ENCODE peak calls at places on chromosomes 4 and X, in nine cellular contexts. One of them, this sample, is unnamed.

GRCh38 chrX:9532349-9532748 is 67.5 kb downstream of the TBL1X start:
- DNase-seq in GM23248: no peak
- DNase-seq in cardiac fibroblast: peak
- DNase-seq in lower leg skin: peak
- DNase-seq in AG04449: no peak
- DNase-seq in CD8-positive, alpha-beta T cell: no peak
- DNase-seq in tibial nerve: no peak
- DNase-seq in cardiac muscle cell: no peak
- DNase-seq in stomach: no peak
- DNase-seq in this sample: no peak

GRCh38 chr4:76694056-76694455 is 203.9 kb downstream of the SOWAHB start:
- DNase-seq in GM23248: no peak
- DNase-seq in cardiac fibroblast: no peak
- DNase-seq in lower leg skin: no peak
- DNase-seq in AG04449: no peak
- DNase-seq in CD8-positive, alpha-beta T cell: no peak
- DNase-seq in tibial nerve: no peak
- DNase-seq in cardiac muscle cell: no peak
- DNase-seq in stomach: no peak
- DNase-seq in this sample: no peak

GRCh38 chr4:156946508-156947197 is 24.9 kb downstream of the PDGFC start:
- DNase-seq in GM23248: peak
- DNase-seq in cardiac fibroblast: peak
- DNase-seq in lower leg skin: no peak
- DNase-seq in AG04449: peak
- DNase-seq in CD8-positive, alpha-beta T cell: no peak
- DNase-seq in tibial nerve: no peak
- DNase-seq in cardiac muscle cell: no peak
- DNase-seq in stomach: no peak
- DNase-seq in this sample: no peak

GRCh38 chr4:8558080-8558960 is 21.9 kb upstream of the GPR78 start:
- DNase-seq in GM23248: peak
- DNase-seq in cardiac fibroblast: peak
- DNase-seq in lower leg skin: no peak
- DNase-seq in AG04449: no peak
- DNase-seq in CD8-positive, alpha-beta T cell: no peak
- DNase-seq in tibial nerve: no peak
- DNase-seq in cardiac muscle cell: no peak
- DNase-seq in stomach: no peak
- DNase-seq in this sample: no peak

GRCh38 chr4:11878241-11878640 is 449.5 kb upstream of the HS3ST1 start:
- DNase-seq in GM23248: no peak
- DNase-seq in cardiac fibroblast: no peak
- DNase-seq in lower leg skin: no peak
- DNase-seq in AG04449: no peak
- DNase-seq in CD8-positive, alpha-beta T cell: no peak
- DNase-seq in tibial nerve: no peak
- DNase-seq in cardiac muscle cell: no peak
- DNase-seq in stomach: no peak
- DNase-seq in this sample: no peak

GRCh38 chrX:76919761-76920160 is 492.3 kb downstream of the MAGEE1 start:
- DNase-seq in GM23248: no peak
- DNase-seq in cardiac fibroblast: no peak
- DNase-seq in lower leg skin: no peak
- DNase-seq in AG04449: no peak
- DNase-seq in CD8-positive, alpha-beta T cell: no peak
- DNase-seq in tibial nerve: no peak
- DNase-seq in cardiac muscle cell: no peak
- DNase-seq in stomach: no peak
- DNase-seq in this sample: no peak

GRCh38 chrX:53718073-53718472 is 31.6 kb upstream of the HUWE1 start:
- DNase-seq in GM23248: no peak
- DNase-seq in cardiac fibroblast: no peak
- DNase-seq in lower leg skin: no peak
- DNase-seq in AG04449: no peak
- DNase-seq in CD8-positive, alpha-beta T cell: no peak
- DNase-seq in tibial nerve: no peak
- DNase-seq in cardiac muscle cell: no peak
- DNase-seq in stomach: no peak
- DNase-seq in this sample: no peak

GRCh38 chrX:148049441-148049840 is 68.3 kb downstream of the FMR1NB start:
- DNase-seq in GM23248: peak
- DNase-seq in cardiac fibroblast: peak
- DNase-seq in lower leg skin: no peak
- DNase-seq in AG04449: no peak
- DNase-seq in CD8-positive, alpha-beta T cell: no peak
- DNase-seq in tibial nerve: no peak
- DNase-seq in cardiac muscle cell: peak
- DNase-seq in stomach: no peak
- DNase-seq in this sample: peak

GRCh38 chr4:171629737-171630136 is 183.5 kb upstream of the GALNTL6 start:
- DNase-seq in GM23248: no peak
- DNase-seq in cardiac fibroblast: no peak
- DNase-seq in lower leg skin: no peak
- DNase-seq in AG04449: no peak
- DNase-seq in CD8-positive, alpha-beta T cell: no peak
- DNase-seq in tibial nerve: no peak
- DNase-seq in cardiac muscle cell: no peak
- DNase-seq in stomach: no peak
- DNase-seq in this sample: no peak

GRCh38 chrX:19902110-19902509 is 14.7 kb upstream of the SH3KBP1 start:
- DNase-seq in GM23248: peak
- DNase-seq in cardiac fibroblast: peak
- DNase-seq in lower leg skin: no peak
- DNase-seq in AG04449: no peak
- DNase-seq in CD8-positive, alpha-beta T cell: no peak
- DNase-seq in tibial nerve: no peak
- DNase-seq in cardiac muscle cell: peak
- DNase-seq in stomach: no peak
- DNase-seq in this sample: no peak

GRCh38 chrX:39196192-39197102 is 395.2 kb downstream of the MID1IP1 start:
- DNase-seq in GM23248: peak
- DNase-seq in cardiac fibroblast: peak
- DNase-seq in lower leg skin: no peak
- DNase-seq in AG04449: no peak
- DNase-seq in CD8-positive, alpha-beta T cell: peak
- DNase-seq in tibial nerve: peak
- DNase-seq in cardiac muscle cell: peak
- DNase-seq in stomach: peak
- DNase-seq in this sample: peak

GRCh38 chr4:39458505-39459300 is at the start of the genes LIAS and RPL9:
- DNase-seq in GM23248: peak
- DNase-seq in cardiac fibroblast: peak
- DNase-seq in lower leg skin: peak
- DNase-seq in AG04449: peak
- DNase-seq in CD8-positive, alpha-beta T cell: peak
- DNase-seq in tibial nerve: peak
- DNase-seq in cardiac muscle cell: peak
- DNase-seq in stomach: peak
- DNase-seq in this sample: peak

GRCh38 chr4:184451726-184452125 is 22.6 kb downstream of the IRF2 start:
- DNase-seq in GM23248: no peak
- DNase-seq in cardiac fibroblast: no peak
- DNase-seq in lower leg skin: no peak
- DNase-seq in AG04449: no peak
- DNase-seq in CD8-positive, alpha-beta T cell: no peak
- DNase-seq in tibial nerve: no peak
- DNase-seq in cardiac muscle cell: no peak
- DNase-seq in stomach: no peak
- DNase-seq in this sample: no peak

GRCh38 chr4:76767983-76768382 is 130.0 kb downstream of the SOWAHB start:
- DNase-seq in GM23248: peak
- DNase-seq in cardiac fibroblast: no peak
- DNase-seq in lower leg skin: no peak
- DNase-seq in AG04449: no peak
- DNase-seq in CD8-positive, alpha-beta T cell: no peak
- DNase-seq in tibial nerve: no peak
- DNase-seq in cardiac muscle cell: no peak
- DNase-seq in stomach: no peak
- DNase-seq in this sample: no peak

GRCh38 chr4:7358100-7358735 is 76.5 kb downstream of the PSAPL1 start:
- DNase-seq in GM23248: peak
- DNase-seq in cardiac fibroblast: peak
- DNase-seq in lower leg skin: no peak
- DNase-seq in AG04449: peak
- DNase-seq in CD8-positive, alpha-beta T cell: no peak
- DNase-seq in tibial nerve: no peak
- DNase-seq in cardiac muscle cell: no peak
- DNase-seq in stomach: peak
- DNase-seq in this sample: no peak

GRCh38 chr4:16337936-16338335 is 111.7 kb upstream of the TAPT1 start:
- DNase-seq in GM23248: peak
- DNase-seq in cardiac fibroblast: peak
- DNase-seq in lower leg skin: no peak
- DNase-seq in AG04449: no peak
- DNase-seq in CD8-positive, alpha-beta T cell: no peak
- DNase-seq in tibial nerve: no peak
- DNase-seq in cardiac muscle cell: no peak
- DNase-seq in stomach: no peak
- DNase-seq in this sample: no peak

DNA sequence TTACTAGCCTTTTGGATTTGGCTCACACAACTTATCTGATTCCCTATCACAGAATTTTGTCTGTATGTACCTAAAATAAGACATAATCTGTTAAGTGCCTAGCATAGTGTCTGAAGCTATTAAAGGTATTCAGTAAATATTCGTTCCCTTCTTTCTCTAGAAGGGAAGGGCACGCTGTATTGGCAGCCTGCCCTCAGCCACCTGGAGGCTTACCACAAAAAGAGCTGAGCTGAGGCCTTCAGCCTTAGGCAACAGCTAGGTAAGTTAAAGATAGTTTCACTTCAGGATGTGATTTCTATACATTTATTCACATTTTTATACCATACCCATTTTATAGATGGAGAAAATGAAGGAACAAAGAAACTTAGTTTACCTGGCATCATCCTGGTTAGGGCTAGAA is 400.0 kb upstream of the LCORL start:
- DNase-seq in GM23248: no peak
- DNase-seq in cardiac fibroblast: no peak
- DNase-seq in lower leg skin: no peak
- DNase-seq in AG04449: no peak
- DNase-seq in CD8-positive, alpha-beta T cell: no peak
- DNase-seq in tibial nerve: no peak
- DNase-seq in cardiac muscle cell: no peak
- DNase-seq in stomach: peak
- DNase-seq in this sample: no peak
- H3K4me3 ChIP-seq in GM23248: no peak
- H3K4me3 ChIP-seq in cardiac fibroblast: no peak
- H3K4me3 ChIP-seq in lower leg skin: no peak
- H3K4me3 ChIP-seq in AG04449: no peak
- H3K4me3 ChIP-seq in CD8-positive, alpha-beta T cell: no peak
- H3K4me3 ChIP-seq in tibial nerve: no peak
- H3K4me3 ChIP-seq in cardiac muscle cell: no peak
- H3K4me3 ChIP-seq in stomach: no peak
- H3K4me3 ChIP-seq in this sample: no peak

DNA sequence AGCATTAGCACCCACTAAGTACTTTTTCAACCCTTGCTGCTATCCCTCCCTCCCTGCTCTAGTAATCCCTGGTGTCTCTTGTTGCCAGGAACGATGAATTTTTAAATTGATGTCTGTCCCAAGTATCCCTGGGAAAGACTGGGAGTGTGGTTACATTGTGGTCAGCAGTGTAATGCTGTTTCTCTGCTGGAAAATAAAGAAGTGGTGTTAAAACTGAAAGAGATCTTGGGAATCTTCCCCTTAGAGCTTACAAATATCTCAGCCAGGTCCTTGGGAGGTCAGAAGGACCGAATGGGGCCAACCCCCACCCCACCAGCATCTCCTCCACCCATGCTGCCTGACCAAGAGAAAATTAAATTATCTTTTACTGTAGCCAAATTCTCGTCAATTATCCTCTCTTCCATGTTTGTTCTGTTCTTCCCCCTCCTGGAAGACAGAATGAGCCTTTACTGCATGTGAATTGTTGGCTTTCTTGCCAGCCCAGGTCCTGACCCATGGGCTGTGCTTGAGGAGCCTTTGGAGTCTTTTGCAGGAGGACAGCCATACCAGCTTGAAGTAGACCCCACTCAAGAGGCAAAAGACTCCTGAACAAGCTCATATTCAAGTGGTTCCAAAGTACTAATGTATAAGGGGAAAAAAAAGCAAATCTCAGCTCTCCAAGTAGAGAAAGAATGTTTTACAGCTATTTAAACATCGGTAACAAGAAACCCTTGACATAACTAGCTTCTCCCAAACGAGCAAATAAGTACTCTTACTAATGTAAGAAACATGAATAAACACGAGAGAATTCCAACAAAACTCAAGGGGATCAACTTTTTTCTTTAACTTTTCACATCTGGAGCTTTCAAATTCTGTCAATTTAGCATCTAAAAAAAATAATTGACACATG is 174.8 kb upstream of the MXRA5 start:
- DNase-seq in GM23248: peak
- DNase-seq in cardiac fibroblast: no peak
- DNase-seq in lower leg skin: no peak
- DNase-seq in AG04449: peak
- DNase-seq in CD8-positive, alpha-beta T cell: no peak
- DNase-seq in tibial nerve: no peak
- DNase-seq in cardiac muscle cell: no peak
- DNase-seq in stomach: no peak
- DNase-seq in this sample: no peak
- H3K4me3 ChIP-seq in GM23248: no peak
- H3K4me3 ChIP-seq in cardiac fibroblast: no peak
- H3K4me3 ChIP-seq in lower leg skin: no peak
- H3K4me3 ChIP-seq in AG04449: no peak
- H3K4me3 ChIP-seq in CD8-positive, alpha-beta T cell: no peak
- H3K4me3 ChIP-seq in tibial nerve: no peak
- H3K4me3 ChIP-seq in cardiac muscle cell: no peak
- H3K4me3 ChIP-seq in stomach: no peak
- H3K4me3 ChIP-seq in this sample: no peak

GRCh38 chr4:89305712-89306437 is 1.7 kb downstream of the GPRIN3 start:
- DNase-seq in GM23248: peak
- DNase-seq in cardiac fibroblast: peak
- DNase-seq in lower leg skin: no peak
- DNase-seq in AG04449: no peak
- DNase-seq in CD8-positive, alpha-beta T cell: no peak
- DNase-seq in tibial nerve: no peak
- DNase-seq in cardiac muscle cell: no peak
- DNase-seq in stomach: no peak
- DNase-seq in this sample: peak
- H3K4me3 ChIP-seq in GM23248: no peak
- H3K4me3 ChIP-seq in cardiac fibroblast: no peak
- H3K4me3 ChIP-seq in lower leg skin: no peak
- H3K4me3 ChIP-seq in AG04449: no peak
- H3K4me3 ChIP-seq in CD8-positive, alpha-beta T cell: peak
- H3K4me3 ChIP-seq in tibial nerve: peak
- H3K4me3 ChIP-seq in cardiac muscle cell: peak
- H3K4me3 ChIP-seq in stomach: peak
- H3K4me3 ChIP-seq in this sample: peak

DNA sequence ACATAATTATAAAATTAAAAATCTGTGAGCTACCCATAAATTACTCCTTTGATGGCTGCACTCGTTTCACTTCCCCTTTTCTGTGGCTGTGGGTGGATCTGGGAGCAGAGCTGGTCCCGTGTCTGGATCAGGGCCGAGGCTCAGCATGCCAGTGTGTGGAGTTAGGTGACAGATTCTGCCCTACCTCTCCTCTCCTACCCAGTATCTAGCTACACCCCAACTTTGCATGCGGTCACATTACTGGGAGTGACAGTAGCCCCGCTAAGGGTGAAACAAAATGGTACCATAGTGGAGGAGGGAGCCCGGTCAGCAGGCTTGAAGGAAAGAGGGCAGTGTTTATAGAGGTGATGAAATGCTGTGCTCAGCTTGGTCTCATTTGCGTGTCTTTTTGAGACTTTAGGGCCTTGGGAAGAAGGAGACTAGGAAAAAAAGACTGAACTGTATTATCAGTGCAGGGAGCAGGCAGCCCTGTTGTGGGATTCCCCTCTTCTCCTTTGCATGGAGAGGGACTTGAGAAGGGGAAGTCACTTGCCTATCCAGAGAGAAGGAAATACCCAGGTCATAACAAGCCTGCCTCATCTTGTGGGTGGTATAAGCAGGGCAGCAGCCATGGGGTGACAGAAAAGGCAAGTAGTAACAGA is 48.4 kb downstream of the ARHGAP10 start:
- DNase-seq in GM23248: no peak
- DNase-seq in cardiac fibroblast: no peak
- DNase-seq in lower leg skin: no peak
- DNase-seq in AG04449: no peak
- DNase-seq in CD8-positive, alpha-beta T cell: no peak
- DNase-seq in tibial nerve: no peak
- DNase-seq in cardiac muscle cell: no peak
- DNase-seq in stomach: no peak
- DNase-seq in this sample: no peak
- H3K4me3 ChIP-seq in GM23248: no peak
- H3K4me3 ChIP-seq in cardiac fibroblast: no peak
- H3K4me3 ChIP-seq in lower leg skin: no peak
- H3K4me3 ChIP-seq in AG04449: no peak
- H3K4me3 ChIP-seq in CD8-positive, alpha-beta T cell: no peak
- H3K4me3 ChIP-seq in tibial nerve: no peak
- H3K4me3 ChIP-seq in cardiac muscle cell: no peak
- H3K4me3 ChIP-seq in stomach: no peak
- H3K4me3 ChIP-seq in this sample: no peak